ENCODE peak calls at places on chromosome 9, in five cellular contexts. C is GM12864; R is CD8-positive, alpha-beta memory T cell; P is endothelial cell; B is HCEC 1CT. M is an unnamed sample.

GRCh38 chr9:1997646-1998045 is 17.5 kb upstream of the SMARCA2 start:
- DNase-seq in C (no peak), R (no peak), P (no peak), B (no peak), M (no peak)

GRCh38 chr9:132750668-132751067 is 80.4 kb downstream of the GTF3C4 start:
- DNase-seq in C (no peak), R (no peak), P (no peak), B (no peak), M (no peak)

GRCh38 chr9:35616681-35617459 is 1.3 kb downstream of the CD72 start:
- DNase-seq in C (no peak), R (peak), P (peak), B (no peak), M (no peak)

GRCh38 chr9:109894921-109895758 is 115.1 kb downstream of the PALM2AKAP2 start:
- DNase-seq in C (no peak), R (no peak), P (no peak), B (peak), M (no peak)

GRCh38 chr9:129094387-129095169 is 13.7 kb downstream of the DOLPP1 start:
- DNase-seq in C (no peak), R (no peak), P (no peak), B (no peak), M (no peak)

GRCh38 chr9:33734911-33735310 is 60.5 kb upstream of the PRSS3 start:
- DNase-seq in C (no peak), R (no peak), P (no peak), B (no peak), M (no peak)

GRCh38 chr9:113738506-113738897 is 137.6 kb upstream of the ZNF618 start:
- DNase-seq in C (no peak), R (no peak), P (no peak), B (no peak), M (no peak)

GRCh38 chr9:105842023-105842644 is 147.8 kb downstream of the TMEM38B start:
- DNase-seq in C (no peak), R (no peak), P (peak), B (peak), M (no peak)

GRCh38 chr9:85061969-85062368 is 392.4 kb downstream of the NTRK2 start:
- DNase-seq in C (no peak), R (no peak), P (no peak), B (no peak), M (no peak)

GRCh38 chr9:38687992-38688391 is 31.9 kb downstream of the FAM240B start:
- DNase-seq in C (no peak), R (no peak), P (no peak), B (no peak), M (no peak)